ENCODE peak calls at places on chromosome 22, in nine cellular contexts. V is NCI-H2081; A is PC-3; S is T-helper 17 cell; X is hypothalamus; F is colonic mucosa; B is stimulated activated CD4-positive, alpha-beta T cell treated with anti-CD3 and anti-CD28 coated beads, Interleukin-15, amount 100 ng/mL, for 1 hour; N is skeletal muscle cell; R is choroid plexus epithelial cell. L is an unnamed sample.

GRCh38 chr22:39932918-39933649 is 27.1 kb upstream of the TMA7B start:
- DNase-seq in V (no peak), A (peak), S (peak), X (no peak), F (peak), B (peak), N (no peak), R (peak), L (no peak)

GRCh38 chr22:29654420-29654819 is 51.0 kb downstream of the NF2 start:
- DNase-seq in V (no peak), A (no peak), S (no peak), X (no peak), F (no peak), B (no peak), N (no peak), R (no peak), L (no peak)

GRCh38 chr22:32700186-32700882 is 101.2 kb upstream of the TIMP3 start:
- DNase-seq in V (no peak), A (no peak), S (no peak), X (no peak), F (no peak), B (no peak), N (no peak), R (no peak), L (no peak)

GRCh38 chr22:46830841-46831240 is 68.4 kb downstream of the TBC1D22A start:
- DNase-seq in V (no peak), A (peak), S (no peak), X (no peak), F (no peak), B (no peak), N (no peak), R (no peak), L (no peak)

GRCh38 chr22:29750559-29750958 is 16.2 kb downstream of the ZMAT5 start:
- DNase-seq in V (no peak), A (no peak), S (no peak), X (no peak), F (no peak), B (no peak), N (no peak), R (peak), L (no peak)

GRCh38 chr22:41963453-41964105 is 5.7 kb upstream of the SEPTIN3 start:
- DNase-seq in V (no peak), A (no peak), S (no peak), X (peak), F (no peak), B (no peak), N (peak), R (peak), L (no peak)

GRCh38 chr22:46352691-46353386 is 17.3 kb downstream of the TRMU start:
- DNase-seq in V (peak), A (peak), S (no peak), X (no peak), F (no peak), B (no peak), N (no peak), R (peak), L (no peak)

GRCh38 chr22:20967697-20968201 is 694 bp downstream of the AIFM3 start:
- DNase-seq in V (no peak), A (no peak), S (no peak), X (no peak), F (no peak), B (no peak), N (no peak), R (no peak), L (no peak)

GRCh38 chr22:28795932-28796856 is 4.2 kb downstream of the XBP1 start:
- DNase-seq in V (no peak), A (no peak), S (no peak), X (no peak), F (no peak), B (no peak), N (no peak), R (no peak), L (no peak)

GRCh38 chr22:17272511-17272991 is 53.3 kb upstream of the ADA2 start:
- DNase-seq in V (no peak), A (no peak), S (no peak), X (no peak), F (no peak), B (no peak), N (no peak), R (no peak), L (no peak)

GRCh38 chr22:32987081-32987631 is 71.0 kb downstream of the SYN3 start:
- DNase-seq in V (no peak), A (no peak), S (no peak), X (peak), F (no peak), B (no peak), N (no peak), R (no peak), L (no peak)

GRCh38 chr22:20198527-20199319 is 47.9 kb upstream of the CCDC188 start:
- DNase-seq in V (no peak), A (peak), S (no peak), X (no peak), F (no peak), B (no peak), N (no peak), R (no peak), L (no peak)

GRCh38 chr22:48694296-48694883 is 1133.3 kb downstream of the BRD1 start:
- DNase-seq in V (no peak), A (no peak), S (no peak), X (no peak), F (no peak), B (no peak), N (no peak), R (no peak), L (no peak)

GRCh38 chr22:45891996-45892621 is 84.9 kb downstream of the WNT7B start:
- DNase-seq in V (no peak), A (no peak), S (peak), X (no peak), F (no peak), B (no peak), N (no peak), R (no peak), L (no peak)

GRCh38 chr22:21652010-21652546 is 10.0 kb downstream of the SDF2L1 start:
- DNase-seq in V (peak), A (peak), S (peak), X (peak), F (peak), B (peak), N (peak), R (peak), L (peak)

GRCh38 chr22:37909756-37910155 is 3.7 kb downstream of the MICALL1 start:
- DNase-seq in V (no peak), A (no peak), S (no peak), X (no peak), F (no peak), B (no peak), N (no peak), R (no peak), L (no peak)

GRCh38 chr22:38286915-38287669 is 14.3 kb upstream of the TMEM184B start:
- DNase-seq in V (no peak), A (no peak), S (no peak), X (no peak), F (no peak), B (no peak), N (no peak), R (no peak), L (no peak)

GRCh38 chr22:36068776-36069344 is 40.2 kb upstream of the RBFOX2 start:
- DNase-seq in V (no peak), A (peak), S (no peak), X (no peak), F (no peak), B (no peak), N (no peak), R (no peak), L (no peak)

GRCh38 chr22:26887456-26887855 is 230.1 kb downstream of the MIAT start:
- DNase-seq in V (no peak), A (no peak), S (no peak), X (no peak), F (no peak), B (no peak), N (peak), R (peak), L (no peak)

GRCh38 chr22:50445880-50446707 is 28.7 kb downstream of the SBF1 start:
- DNase-seq in V (no peak), A (no peak), S (no peak), X (no peak), F (no peak), B (no peak), N (no peak), R (no peak), L (no peak)

GRCh38 chr22:50272103-50272782 is 2.1 kb upstream of the MAPK11 start:
- DNase-seq in V (no peak), A (no peak), S (no peak), X (no peak), F (no peak), B (no peak), N (no peak), R (no peak), L (no peak)

GRCh38 chr22:40547729-40548143 is 88.8 kb downstream of the MRTFA start:
- DNase-seq in V (no peak), A (no peak), S (no peak), X (no peak), F (no peak), B (no peak), N (no peak), R (peak), L (no peak)

GRCh38 chr22:41687901-41688364 is 734 bp downstream of the SNU13 start:
- DNase-seq in V (peak), A (peak), S (no peak), X (no peak), F (no peak), B (no peak), N (no peak), R (peak), L (no peak)

GRCh38 chr22:32660292-32660691 is 141.2 kb upstream of the TIMP3 start:
- DNase-seq in V (no peak), A (peak), S (peak), X (no peak), F (peak), B (peak), N (peak), R (peak), L (peak)

GRCh38 chr22:21754523-21755128 is 19.0 kb upstream of the YPEL1 start:
- DNase-seq in V (no peak), A (no peak), S (no peak), X (no peak), F (peak), B (no peak), N (no peak), R (peak), L (no peak)

GRCh38 chr22:21641417-21641794 is 696 bp upstream of the SDF2L1 start:
- DNase-seq in V (no peak), A (peak), S (no peak), X (no peak), F (peak), B (no peak), N (no peak), R (peak), L (no peak)

GRCh38 chr22:20952544-20953341 is 14.3 kb upstream of the AIFM3 start:
- DNase-seq in V (peak), A (no peak), S (no peak), X (no peak), F (peak), B (no peak), N (no peak), R (no peak), L (no peak)

GRCh38 chr22:45246060-45246985 is 5.6 kb upstream of the KIAA0930 start:
- DNase-seq in V (no peak), A (peak), S (no peak), X (no peak), F (peak), B (no peak), N (peak), R (peak), L (no peak)

GRCh38 chr22:41009222-41009948 is 58.2 kb downstream of the RBX1 start:
- DNase-seq in V (peak), A (peak), S (no peak), X (no peak), F (peak), B (no peak), N (peak), R (peak), L (no peak)

GRCh38 chr22:23204541-23205157 is 24.3 kb downstream of the BCR start:
- DNase-seq in V (peak), A (no peak), S (no peak), X (no peak), F (no peak), B (no peak), N (no peak), R (no peak), L (no peak)

GRCh38 chr22:19607198-19608113 is 83.2 kb upstream of the CLDN5 start:
- DNase-seq in V (peak), A (peak), S (no peak), X (no peak), F (no peak), B (peak), N (no peak), R (peak), L (peak)

GRCh38 chr22:38927033-38927789 is 30.2 kb upstream of the APOBEC3A start:
- DNase-seq in V (peak), A (no peak), S (peak), X (peak), F (peak), B (peak), N (no peak), R (peak), L (peak)

GRCh38 chr22:25023879-25024278 is 71.4 kb downstream of the KIAA1671 start:
- DNase-seq in V (no peak), A (no peak), S (no peak), X (no peak), F (no peak), B (no peak), N (no peak), R (no peak), L (no peak)

GRCh38 chr22:46681010-46681409 is 57.0 kb downstream of the CERK start:
- DNase-seq in V (no peak), A (no peak), S (no peak), X (no peak), F (no peak), B (no peak), N (no peak), R (no peak), L (no peak)

GRCh38 chr22:47547239-47547661 is 784.8 kb downstream of the TBC1D22A start:
- DNase-seq in V (no peak), A (no peak), S (no peak), X (no peak), F (no peak), B (no peak), N (no peak), R (no peak), L (no peak)

GRCh38 chr22:17811119-17811518 is 36.9 kb upstream of the BID start:
- DNase-seq in V (no peak), A (no peak), S (no peak), X (no peak), F (no peak), B (no peak), N (no peak), R (no peak), L (no peak)